ENCODE peak calls at places on chromosomes 1 and 21, in ten cellular contexts. R is IMR-90, B is choroid plexus epithelial cell, Q is progenitor cell of endocrine pancreas, F is breast epithelium, C is cardiac muscle cell, A is body of pancreas, V is AG09309, T is adrenal gland, D is BJ. K is an unnamed sample.

GRCh38 chr1:243798726-243799125 is 51.3 kb downstream of the AKT3 start:
- DNase-seq in R (peak; percentile 93), B (peak; percentile 80), Q (no peak), F (no peak), C (no peak), A (no peak), V (peak; percentile 67), T (no peak), D (peak; percentile 79), K (no peak)

GRCh38 chr1:223129229-223129851 is 13.7 kb downstream of the TLR5 start:
- DNase-seq in R (peak; percentile 25), B (peak; percentile 60), Q (peak; percentile 83), F (peak; percentile 75), C (peak; percentile 76), A (peak; percentile 79), V (no peak), T (peak; percentile 79), D (no peak), K (peak; percentile 79)

GRCh38 chr1:199135901-199136300 is 497.1 kb downstream of the PTPRC start:
- DNase-seq in R (no peak), B (no peak), Q (no peak), F (no peak), C (no peak), A (peak; percentile 24), V (no peak), T (no peak), D (no peak), K (no peak)

GRCh38 chr1:192579319-192579738 is 3.8 kb downstream of the RGS1 start:
- DNase-seq in R (peak; percentile 28), B (peak; percentile 50), Q (no peak), F (no peak), C (no peak), A (no peak), V (no peak), T (no peak), D (no peak), K (no peak)

GRCh38 chr1:71294178-71294577 is 213.3 kb upstream of the ZRANB2 start:
- DNase-seq in R (peak; percentile 46), B (no peak), Q (no peak), F (no peak), C (no peak), A (no peak), V (no peak), T (no peak), D (no peak), K (no peak)

GRCh38 chr1:212586429-212587303 is 21.9 kb upstream of the ATF3 start:
- DNase-seq in R (no peak), B (no peak), Q (no peak), F (no peak), C (no peak), A (no peak), V (no peak), T (no peak), D (no peak), K (no peak)

GRCh38 chr1:48019714-48020315 is 22.6 kb upstream of the TRABD2B start:
- DNase-seq in R (no peak), B (no peak), Q (no peak), F (peak; percentile 63), C (no peak), A (peak; percentile 43), V (no peak), T (no peak), D (no peak), K (no peak)

GRCh38 chr1:76868154-76868882 is 1.0 kb downstream of the ST6GALNAC5 start:
- DNase-seq in R (peak; percentile 29), B (peak; percentile 41), Q (peak; percentile 37), F (no peak), C (peak; percentile 69), A (peak; percentile 38), V (no peak), T (peak; percentile 53), D (no peak), K (peak; percentile 77)

GRCh38 chr1:47841356-47841755 is 155.8 kb downstream of the TRABD2B start:
- DNase-seq in R (no peak), B (no peak), Q (no peak), F (peak; percentile 14), C (no peak), A (no peak), V (no peak), T (no peak), D (no peak), K (no peak)

GRCh38 chr1:155000475-155000724 is 2.2 kb upstream of the ZBTB7B start:
- DNase-seq in R (no peak), B (no peak), Q (no peak), F (no peak), C (no peak), A (peak; percentile 80), V (no peak), T (no peak), D (no peak), K (no peak)

GRCh38 chr1:154998818-154999650 is 3.6 kb upstream of the ZBTB7B start:
- DNase-seq in R (peak; percentile 62), B (peak; percentile 72), Q (peak; percentile 47), F (no peak), C (peak; percentile 75), A (peak; percentile 55), V (no peak), T (peak; percentile 74), D (no peak), K (peak; percentile 87)

GRCh38 chr1:154996966-154997701 is 3.7 kb downstream of the LENEP start:
- DNase-seq in R (no peak), B (no peak), Q (no peak), F (no peak), C (no peak), A (no peak), V (no peak), T (no peak), D (no peak), K (no peak)

GRCh38 chr1:154999651-155000474 is 2.7 kb upstream of the ZBTB7B start:
- DNase-seq in R (no peak), B (no peak), Q (no peak), F (no peak), C (peak; percentile 70), A (peak; percentile 68), V (no peak), T (no peak), D (no peak), K (no peak)

DNA sequence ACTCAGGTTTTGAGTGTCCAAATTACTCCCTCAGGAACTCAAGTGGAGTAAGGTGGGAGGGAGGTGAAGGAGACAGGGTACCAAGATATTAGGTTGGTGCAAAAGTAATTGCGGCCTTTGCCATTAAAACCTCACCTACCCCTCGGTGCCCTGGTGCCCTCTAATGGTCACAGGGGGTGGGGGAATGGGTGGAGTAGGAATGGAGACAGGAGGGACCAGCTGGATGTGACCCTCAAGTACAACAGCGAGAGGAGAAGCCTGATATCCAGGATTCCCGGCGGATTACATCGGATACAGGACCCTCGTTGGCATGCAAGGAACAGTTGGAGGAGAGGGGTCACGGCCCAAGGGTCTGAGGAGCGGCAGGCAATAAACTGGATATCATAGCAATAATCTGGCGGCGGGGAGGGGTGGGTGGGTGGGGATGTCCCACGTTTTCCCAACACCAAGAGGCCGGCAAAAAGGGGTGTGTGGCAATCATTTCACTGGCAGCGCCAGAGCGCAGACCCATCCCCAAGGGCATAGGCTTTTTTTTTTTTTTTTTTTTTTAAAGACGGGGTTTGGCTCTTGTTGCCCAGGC is 4.3 kb upstream of the ZBTB7B start:
- DNase-seq in R (no peak), B (no peak), Q (no peak), F (no peak), C (no peak), A (no peak), V (no peak), T (no peak), D (no peak), K (no peak)
- TF ChIP-seq CTCF in R (no peak), B (peak; percentile 9), Q (no peak), F (no peak), C (peak; percentile 10), A (no peak), V (no peak), T (no peak), D (no peak), K (no peak)

DNA sequence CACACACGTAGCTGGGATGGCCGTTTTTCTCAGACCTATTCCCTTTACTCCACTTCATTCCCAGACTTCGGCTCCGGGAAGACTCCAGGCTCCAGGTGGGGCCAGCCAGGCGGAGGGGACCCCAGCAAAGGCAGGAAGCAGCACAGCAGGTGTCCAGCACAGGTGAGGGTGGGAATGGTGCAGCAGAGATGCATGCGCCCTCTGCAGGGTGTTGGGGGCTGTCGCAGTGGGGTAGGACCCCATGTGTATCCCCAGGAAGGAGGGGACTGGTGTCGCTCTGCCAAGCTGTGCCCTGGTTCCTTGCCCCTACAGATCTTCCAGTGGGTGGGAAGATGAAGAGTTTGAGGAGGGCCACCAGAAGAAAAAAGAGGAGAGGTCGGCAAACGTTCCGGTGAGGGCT is 5.3 kb downstream of the TTC24 start:
- DNase-seq in R (no peak), B (no peak), Q (peak; percentile 36), F (no peak), C (peak; percentile 39), A (no peak), V (no peak), T (no peak), D (no peak), K (peak; percentile 40)
- TF ChIP-seq CTCF in R (peak; percentile 12), B (peak; percentile 13), Q (peak; percentile 69), F (no peak), C (no peak), A (no peak), V (no peak), T (no peak), D (no peak), K (no peak)

GRCh38 chr21:15730484-15731242 is 881 bp downstream of the USP25 start:
- DNase-seq in R (no peak), B (peak; percentile 23), Q (no peak), F (no peak), C (no peak), A (peak; percentile 34), V (no peak), T (no peak), D (no peak), K (no peak)

GRCh38 chr21:15728046-15728445 is 1.7 kb upstream of the USP25 start:
- DNase-seq in R (no peak), B (no peak), Q (no peak), F (no peak), C (no peak), A (no peak), V (no peak), T (no peak), D (no peak), K (no peak)

GRCh38 chr21:15731243-15731613 is 1.4 kb downstream of the USP25 start:
- DNase-seq in R (no peak), B (no peak), Q (no peak), F (no peak), C (no peak), A (no peak), V (no peak), T (no peak), D (no peak), K (no peak)

GRCh38 chr21:15729346-15729673 is 472 bp upstream of the USP25 start:
- DNase-seq in R (peak; percentile 22), B (peak; percentile 25), Q (no peak), F (no peak), C (no peak), A (no peak), V (no peak), T (no peak), D (no peak), K (no peak)

GRCh38 chr21:15729674-15730483 is at the start of gene USP25:
- DNase-seq in R (peak; percentile 60), B (peak; percentile 69), Q (peak; percentile 87), F (peak; percentile 88), C (peak; percentile 90), A (peak; percentile 95), V (no peak), T (peak; percentile 92), D (no peak), K (peak; percentile 87)
- TF ChIP-seq CTCF in R (peak; percentile 47), B (peak; percentile 15), Q (peak; percentile 17), F (no peak), C (no peak), A (no peak), V (peak; percentile 6), T (no peak), D (no peak), K (no peak)

GRCh38 chr1:220908757-220909156 is 29.5 kb downstream of the HLX start:
- DNase-seq in R (peak; percentile 44), B (peak; percentile 46), Q (no peak), F (no peak), C (no peak), A (peak; percentile 44), V (no peak), T (no peak), D (no peak), K (no peak)
- TF ChIP-seq CTCF in R (peak; percentile 60), B (peak; percentile 67), Q (peak; percentile 60), F (no peak), C (peak; percentile 64), A (peak; percentile 31), V (peak; percentile 65), T (peak; percentile 22), D (peak; percentile 55), K (peak; percentile 36)

K was measured in glutamatergic neuron.